ENCODE peak calls at places on chromosome 19, in five cellular contexts. L is fibroblast of lung; V is CD8-positive, alpha-beta T cell; X is epithelial cell of proximal tubule; U is kidney epithelial cell. C is an unnamed sample.

GRCh38 chr19:39321832-39322176 is 1.1 kb upstream of the LRFN1 start:
- DNase-seq in L (no peak), V (no peak), X (no peak), U (no peak), C (no peak)

GRCh38 chr19:17847538-17848366 is at the start of gene JAK3:
- DNase-seq in L (peak), V (peak), X (no peak), U (no peak), C (no peak)

GRCh38 chr19:46720516-46721239 is 3.8 kb upstream of the PRKD2 start:
- DNase-seq in L (no peak), V (no peak), X (no peak), U (no peak), C (no peak)

GRCh38 chr19:40601061-40601973 is at the start of gene LTBP4:
- DNase-seq in L (peak), V (no peak), X (no peak), U (no peak), C (no peak)

GRCh38 chr19:6048808-6049405 is 61.4 kb downstream of the RFX2 start:
- DNase-seq in L (peak), V (peak), X (no peak), U (no peak), C (no peak)

GRCh38 chr19:57280913-57281425 is 684 bp downstream of the ZNF460 start:
- DNase-seq in L (peak), V (peak), X (no peak), U (no peak), C (no peak)

GRCh38 chr19:17327068-17327653 is 7.5 kb downstream of the ANO8 start:
- DNase-seq in L (no peak), V (no peak), X (no peak), U (no peak), C (no peak)

GRCh38 chr19:48872884-48873475 is 759 bp downstream of the PPP1R15A start:
- DNase-seq in L (peak), V (peak), X (peak), U (peak), C (peak)

GRCh38 chr19:39969266-39969665 is 1.7 kb upstream of the PSMC4 start:
- DNase-seq in L (no peak), V (no peak), X (no peak), U (no peak), C (no peak)

GRCh38 chr19:34556500-34556899 is 74.9 kb downstream of the WTIP start:
- DNase-seq in L (no peak), V (no peak), X (no peak), U (no peak), C (no peak)

DNA sequence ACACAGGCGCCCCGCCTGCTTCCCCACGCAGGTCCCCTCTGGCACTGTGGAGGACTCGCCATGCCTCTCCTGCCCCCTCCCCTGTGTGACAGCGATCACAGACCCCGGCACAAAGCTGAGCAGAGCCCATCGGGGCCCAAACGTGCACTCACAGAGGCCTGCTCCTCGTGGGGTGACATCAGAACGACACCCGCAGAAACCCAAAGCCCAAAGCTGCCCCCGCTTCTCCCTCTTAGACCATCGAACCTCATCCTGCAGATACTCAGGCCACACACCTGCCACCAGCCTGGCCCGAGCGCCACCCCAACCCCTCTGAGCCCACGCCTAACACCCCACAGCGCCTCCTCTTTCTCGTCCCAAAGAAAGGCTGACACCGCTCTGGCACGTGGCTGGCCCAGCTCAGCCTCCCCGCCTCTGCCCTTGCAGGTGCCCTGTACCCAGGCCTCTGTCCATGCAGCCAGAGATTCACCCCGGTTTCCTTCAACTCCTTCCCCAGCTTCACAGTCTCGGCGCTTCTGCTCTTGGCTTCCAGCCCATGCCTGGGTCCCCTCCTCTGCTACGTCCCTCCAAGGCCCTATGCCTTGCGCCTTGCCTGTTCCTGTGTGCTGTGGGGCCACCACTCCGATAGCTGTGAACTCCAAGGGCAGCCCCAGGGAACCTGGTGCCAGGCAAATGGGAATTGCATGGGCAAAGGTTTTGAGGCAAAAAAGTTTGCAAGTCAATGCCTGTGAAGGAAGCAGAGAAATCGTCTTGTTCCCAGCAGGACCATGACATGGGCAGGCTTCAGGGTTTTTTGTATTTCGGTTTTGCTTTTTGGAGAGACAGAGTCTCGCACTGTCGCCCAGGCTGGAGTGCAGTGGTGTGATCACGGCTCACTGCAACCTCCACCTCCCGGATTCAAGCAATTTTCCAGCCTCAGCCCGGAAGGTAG is 833 bp upstream of the CBARP start:
- DNase-seq in L (no peak), V (no peak), X (no peak), U (no peak), C (no peak)
- H3K4me3 ChIP-seq in L (peak), V (no peak), X (peak), U (peak), C (peak)

GRCh38 chr19:55670280-55671053 is 4.6 kb upstream of the EPN1 start:
- DNase-seq in L (no peak), V (no peak), X (no peak), U (no peak), C (no peak)
- TF ChIP-seq CTCF in L (no peak), V (no peak), X (no peak), U (no peak), C (no peak)

DNA sequence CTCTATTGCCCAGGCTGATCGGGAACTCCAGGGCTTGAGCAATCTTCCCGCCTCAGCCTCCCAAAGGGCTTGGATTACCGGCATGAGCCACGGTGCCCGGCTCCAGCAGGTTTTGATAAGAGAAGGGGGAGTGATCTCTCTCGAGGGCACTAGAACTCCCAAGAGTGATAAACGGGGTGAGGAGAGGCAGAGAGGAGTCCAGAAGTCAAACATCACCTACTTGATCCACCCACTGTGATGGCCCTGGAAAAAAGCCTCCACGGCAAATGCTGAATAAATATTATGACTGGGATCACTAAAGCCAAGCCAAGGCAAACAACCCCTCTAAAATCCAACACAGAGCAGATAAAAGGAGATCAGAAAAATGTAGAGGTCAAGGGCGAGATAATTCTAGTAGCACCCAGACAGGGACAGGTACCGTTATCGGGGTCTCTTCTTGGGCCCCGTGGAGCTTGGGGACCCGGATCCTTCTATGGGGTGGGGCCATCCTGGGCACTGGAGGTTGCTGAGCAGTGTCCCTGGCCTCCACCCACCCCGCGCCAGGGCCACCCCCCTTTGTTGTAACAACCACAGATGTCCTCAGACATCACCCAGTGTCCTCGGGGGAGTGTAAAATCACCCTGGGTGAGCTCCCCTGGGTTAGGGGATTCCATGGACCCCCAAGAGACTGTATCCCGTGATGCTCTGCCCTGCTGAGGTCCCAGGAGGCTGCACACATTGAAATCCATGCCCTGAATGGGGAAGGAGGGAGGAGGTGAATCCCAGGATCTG is 3.7 kb upstream of the CREB3L3 start:
- DNase-seq in L (no peak), V (no peak), X (no peak), U (no peak), C (no peak)
- H3K4me3 ChIP-seq in L (no peak), V (no peak), X (no peak), U (no peak), C (no peak)

GRCh38 chr19:44641866-44642265 is 1.8 kb upstream of the PVR start:
- DNase-seq in L (no peak), V (no peak), X (no peak), U (no peak), C (no peak)
- TF ChIP-seq CTCF in L (no peak), V (no peak), X (no peak), U (no peak), C (no peak)

GRCh38 chr19:43818500-43818899 is 8.6 kb upstream of the ZNF283 start:
- DNase-seq in L (no peak), V (no peak), X (no peak), U (no peak), C (no peak)

GRCh38 chr19:43820098-43820860 is 6.8 kb upstream of the ZNF283 start:
- DNase-seq in L (peak), V (no peak), X (no peak), U (no peak), C (no peak)

GRCh38 chr19:43820861-43821215 is 6.3 kb upstream of the ZNF283 start:
- DNase-seq in L (no peak), V (no peak), X (no peak), U (no peak), C (no peak)
- H3K4me3 ChIP-seq in L (peak), V (peak), X (peak), U (peak), C (peak)

DNA sequence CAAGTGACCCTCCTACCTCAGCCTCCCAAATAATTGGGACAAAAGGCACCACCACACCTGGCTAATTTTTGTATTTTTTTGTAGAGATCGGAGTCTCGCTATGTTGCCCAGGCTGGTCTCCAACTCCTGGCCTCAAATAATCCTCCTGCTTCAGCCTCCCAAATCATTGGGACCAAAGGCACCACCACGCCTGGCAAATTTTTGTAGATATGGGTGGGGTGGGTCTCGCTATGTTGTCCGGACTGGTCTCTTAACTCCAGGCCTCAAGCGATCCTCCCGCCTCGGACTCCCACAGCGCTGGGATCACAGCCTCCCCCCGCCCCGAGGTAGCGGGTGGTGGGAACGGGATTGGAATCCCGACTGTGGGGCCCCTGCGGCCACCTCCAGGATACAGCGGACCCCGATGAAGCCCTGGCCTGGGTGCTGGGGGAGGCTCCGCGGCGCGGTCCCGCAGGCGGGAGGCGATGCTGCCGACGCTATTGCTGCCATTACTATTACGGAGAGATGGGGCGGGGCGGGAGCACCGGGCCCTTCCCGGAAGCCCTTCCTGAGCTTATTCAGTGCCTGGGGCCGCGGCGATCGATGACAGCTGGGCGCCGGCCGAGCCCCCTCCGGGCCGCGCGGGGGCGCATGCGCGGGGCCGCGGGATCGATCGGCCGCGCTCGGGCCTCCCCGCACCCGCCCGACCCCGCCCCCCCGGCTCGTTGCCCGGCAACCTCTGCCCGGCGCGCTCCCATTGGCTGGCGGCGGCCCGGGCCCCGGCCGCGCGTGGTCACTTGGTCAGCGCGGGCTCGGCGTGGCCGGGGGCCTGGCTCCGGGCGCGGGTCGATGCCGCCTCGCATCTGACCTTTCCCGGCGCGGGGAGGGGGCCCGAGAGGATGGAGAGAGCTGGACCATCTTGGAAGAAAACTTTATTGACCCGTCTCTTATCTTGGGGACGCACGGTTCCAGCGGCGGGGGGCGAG is 27.9 kb upstream of the ONECUT3 start:
- DNase-seq in L (peak), V (no peak), X (no peak), U (no peak), C (no peak)
- TF ChIP-seq CTCF in L (no peak), V (no peak), X (no peak), U (no peak), C (no peak)

GRCh38 chr19:51164215-51164614 is 22.1 kb downstream of the SIGLEC7 start:
- DNase-seq in L (no peak), V (no peak), X (no peak), U (no peak), C (no peak)

GRCh38 chr19:51163257-51163656 is 21.2 kb downstream of the SIGLEC7 start:
- DNase-seq in L (no peak), V (no peak), X (no peak), U (no peak), C (no peak)

GRCh38 chr19:51172223-51172622 is 30.1 kb downstream of the SIGLEC7 start:
- DNase-seq in L (no peak), V (no peak), X (no peak), U (no peak), C (no peak)

GRCh38 chr19:51168571-51169282 is 26.6 kb downstream of the SIGLEC7 start:
- DNase-seq in L (no peak), V (no peak), X (no peak), U (no peak), C (no peak)

GRCh38 chr19:51166846-51167490 is 24.9 kb downstream of the SIGLEC7 start:
- DNase-seq in L (no peak), V (peak), X (no peak), U (no peak), C (no peak)
- H3K4me3 ChIP-seq in L (no peak), V (peak), X (no peak), U (no peak), C (no peak)

GRCh38 chr19:16185123-16185924 is at the start of gene FAM32A:
- DNase-seq in L (peak), V (peak), X (peak), U (peak), C (peak)

GRCh38 chr19:16190198-16190597 is 5.0 kb downstream of the FAM32A start:
- DNase-seq in L (no peak), V (no peak), X (no peak), U (no peak), C (no peak)

GRCh38 chr19:16188521-16188920 is 3.3 kb downstream of the FAM32A start:
- DNase-seq in L (no peak), V (no peak), X (no peak), U (no peak), C (no peak)

GRCh38 chr19:16184665-16185122 is 516 bp upstream of the FAM32A start:
- DNase-seq in L (no peak), V (no peak), X (no peak), U (no peak), C (no peak)

DNA sequence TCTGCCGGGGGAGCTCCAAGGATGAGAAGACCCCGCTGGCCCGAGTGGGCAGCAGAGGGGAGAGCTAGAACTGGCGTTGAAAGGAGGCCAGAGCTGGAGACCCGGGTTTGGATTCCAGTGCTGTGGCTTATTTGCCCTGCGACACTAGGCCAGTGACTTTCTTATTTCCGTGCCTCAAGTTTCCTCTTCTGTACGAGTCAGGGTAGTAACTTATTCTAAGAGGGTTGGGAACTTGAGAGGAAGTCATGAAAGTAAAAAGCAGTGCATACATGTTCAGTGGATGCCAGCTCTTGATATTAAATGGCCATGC is 670 bp downstream of the FAM32A start:
- DNase-seq in L (peak), V (no peak), X (no peak), U (no peak), C (no peak)
- TF ChIP-seq CTCF in L (peak), V (no peak), X (peak), U (peak), C (no peak)

DNA sequence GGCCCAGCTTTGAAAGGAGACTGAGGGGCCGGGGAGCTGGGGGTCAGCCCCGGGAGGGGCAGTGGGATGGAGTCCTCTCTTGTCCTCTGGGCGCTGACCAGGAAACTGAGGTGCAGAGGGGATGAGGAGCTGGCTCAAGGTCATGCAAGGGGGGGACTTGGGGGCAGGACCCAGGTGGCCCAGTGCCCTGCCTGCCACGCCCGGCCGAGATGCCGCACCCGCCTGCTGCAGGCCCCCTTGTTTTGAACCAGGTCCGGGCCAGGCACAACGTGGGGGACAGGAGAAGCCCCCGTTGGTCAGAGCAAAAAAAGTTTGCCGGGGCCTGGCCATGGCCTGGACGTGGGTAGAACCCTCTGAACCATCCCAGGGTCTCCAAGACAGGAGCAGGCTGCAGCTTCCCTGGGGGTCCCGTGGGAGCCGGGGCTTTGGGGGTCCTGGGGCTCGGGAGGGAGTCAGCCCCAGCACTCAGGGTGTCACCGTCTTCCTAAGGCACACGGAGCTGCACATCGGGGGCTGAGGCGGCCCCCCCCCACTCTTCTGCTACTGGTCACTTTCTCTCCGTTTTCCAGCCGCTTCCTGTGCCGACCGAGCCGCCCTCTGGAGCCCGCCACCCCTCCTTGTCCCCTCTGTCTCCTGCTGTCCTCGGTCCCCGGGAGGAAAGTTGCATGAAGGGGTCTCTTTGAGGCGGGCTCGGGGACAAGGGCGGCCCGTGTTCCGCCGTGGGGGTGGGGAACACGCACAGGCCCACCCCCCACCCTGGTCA is 1.4 kb downstream of the EFNA2 start:
- DNase-seq in L (no peak), V (no peak), X (no peak), U (no peak), C (no peak)
- H3K4me3 ChIP-seq in L (no peak), V (no peak), X (no peak), U (no peak), C (peak)

C was measured in retinal pigment epithelial cell.